ENCODE peak calls at places on chromosomes 13 and 19, in nine cellular contexts. One of them, this sample, is unnamed.

GRCh38 chr13:47671762-47672161 is 329.3 kb downstream of the SUCLA2 start:
- DNase-seq in fibroblast of villous mesenchyme: no peak
- DNase-seq in NCI-H1092: no peak
- DNase-seq in colonic mucosa: no peak
- DNase-seq in Peyer's patch: no peak
- DNase-seq in AG09319: no peak
- DNase-seq in amniotic stem cell: no peak
- DNase-seq in heart right ventricle: no peak
- DNase-seq in NCI-H774: no peak
- DNase-seq in this sample: no peak

GRCh38 chr13:44713793-44714469 is 137.8 kb upstream of the TSC22D1 start:
- DNase-seq in fibroblast of villous mesenchyme: peak; percentile 83
- DNase-seq in NCI-H1092: no peak
- DNase-seq in colonic mucosa: no peak
- DNase-seq in Peyer's patch: no peak
- DNase-seq in AG09319: peak; percentile 68
- DNase-seq in amniotic stem cell: peak; percentile 87
- DNase-seq in heart right ventricle: no peak
- DNase-seq in NCI-H774: no peak
- DNase-seq in this sample: no peak

GRCh38 chr13:100213576-100213975 is 124.7 kb downstream of the PCCA start:
- DNase-seq in fibroblast of villous mesenchyme: no peak
- DNase-seq in NCI-H1092: no peak
- DNase-seq in colonic mucosa: no peak
- DNase-seq in Peyer's patch: no peak
- DNase-seq in AG09319: no peak
- DNase-seq in amniotic stem cell: no peak
- DNase-seq in heart right ventricle: no peak
- DNase-seq in NCI-H774: no peak
- DNase-seq in this sample: no peak

GRCh38 chr19:55223291-55224037 is 5.1 kb downstream of the TMEM86B start:
- DNase-seq in fibroblast of villous mesenchyme: no peak
- DNase-seq in NCI-H1092: no peak
- DNase-seq in colonic mucosa: no peak
- DNase-seq in Peyer's patch: no peak
- DNase-seq in AG09319: no peak
- DNase-seq in amniotic stem cell: no peak
- DNase-seq in heart right ventricle: no peak
- DNase-seq in NCI-H774: no peak
- DNase-seq in this sample: no peak

GRCh38 chr13:40123962-40124647 is 468.6 kb downstream of the COG6 start:
- DNase-seq in fibroblast of villous mesenchyme: no peak
- DNase-seq in NCI-H1092: no peak
- DNase-seq in colonic mucosa: no peak
- DNase-seq in Peyer's patch: no peak
- DNase-seq in AG09319: no peak
- DNase-seq in amniotic stem cell: no peak
- DNase-seq in heart right ventricle: no peak
- DNase-seq in NCI-H774: no peak
- DNase-seq in this sample: no peak

GRCh38 chr13:94776956-94777355 is 64.6 kb upstream of the SOX21 start:
- DNase-seq in fibroblast of villous mesenchyme: no peak
- DNase-seq in NCI-H1092: no peak
- DNase-seq in colonic mucosa: no peak
- DNase-seq in Peyer's patch: no peak
- DNase-seq in AG09319: no peak
- DNase-seq in amniotic stem cell: no peak
- DNase-seq in heart right ventricle: no peak
- DNase-seq in NCI-H774: no peak
- DNase-seq in this sample: no peak

GRCh38 chr19:17441241-17442135 is 7.0 kb downstream of the TMEM221 start:
- DNase-seq in fibroblast of villous mesenchyme: peak; percentile 8
- DNase-seq in NCI-H1092: no peak
- DNase-seq in colonic mucosa: no peak
- DNase-seq in Peyer's patch: no peak
- DNase-seq in AG09319: no peak
- DNase-seq in amniotic stem cell: no peak
- DNase-seq in heart right ventricle: no peak
- DNase-seq in NCI-H774: no peak
- DNase-seq in this sample: no peak

GRCh38 chr13:46143239-46143701 is 38.4 kb upstream of the CPB2 start:
- DNase-seq in fibroblast of villous mesenchyme: no peak
- DNase-seq in NCI-H1092: no peak
- DNase-seq in colonic mucosa: no peak
- DNase-seq in Peyer's patch: no peak
- DNase-seq in AG09319: no peak
- DNase-seq in amniotic stem cell: no peak
- DNase-seq in heart right ventricle: no peak
- DNase-seq in NCI-H774: no peak
- DNase-seq in this sample: no peak

GRCh38 chr13:33628662-33629061 is 189.3 kb upstream of the RFC3 start:
- DNase-seq in fibroblast of villous mesenchyme: no peak
- DNase-seq in NCI-H1092: no peak
- DNase-seq in colonic mucosa: no peak
- DNase-seq in Peyer's patch: no peak
- DNase-seq in AG09319: no peak
- DNase-seq in amniotic stem cell: no peak
- DNase-seq in heart right ventricle: no peak
- DNase-seq in NCI-H774: no peak
- DNase-seq in this sample: no peak

GRCh38 chr13:35630551-35631275 is 154.2 kb upstream of the MAB21L1 start:
- DNase-seq in fibroblast of villous mesenchyme: peak; percentile 42
- DNase-seq in NCI-H1092: peak; percentile 5
- DNase-seq in colonic mucosa: no peak
- DNase-seq in Peyer's patch: no peak
- DNase-seq in AG09319: peak; percentile 40
- DNase-seq in amniotic stem cell: peak; percentile 74
- DNase-seq in heart right ventricle: peak; percentile 7
- DNase-seq in NCI-H774: no peak
- DNase-seq in this sample: no peak

GRCh38 chr13:51643114-51643881 is 59.0 kb downstream of the WDFY2 start:
- DNase-seq in fibroblast of villous mesenchyme: peak; percentile 87
- DNase-seq in NCI-H1092: no peak
- DNase-seq in colonic mucosa: no peak
- DNase-seq in Peyer's patch: no peak
- DNase-seq in AG09319: no peak
- DNase-seq in amniotic stem cell: peak; percentile 42
- DNase-seq in heart right ventricle: no peak
- DNase-seq in NCI-H774: no peak
- DNase-seq in this sample: no peak